ENCODE peak calls at places on chromosome 16, in six cellular contexts. G, M, P, Z, H and S are unnamed samples.

GRCh38 chr16:21162661-21163151 is 4.2 kb downstream of the LDAF1 start:
- DNase-seq in M (peak; percentile 62), Z (peak; percentile 47), P (peak; percentile 67), H (no peak), G (peak; percentile 75), S (no peak)

GRCh38 chr16:89633064-89633631 is 19.7 kb downstream of the DPEP1 start:
- DNase-seq in P (no peak), Z (peak; percentile 30), M (no peak), G (no peak), H (no peak), S (no peak)

GRCh38 chr16:70749681-70750601 is 51.0 kb downstream of the VAC14 start:
- DNase-seq in G (no peak), P (no peak), M (no peak), H (no peak), Z (no peak), S (no peak)

GRCh38 chr16:53672461-53672860 is 31.2 kb downstream of the RPGRIP1L start:
- DNase-seq in G (no peak), P (no peak), H (no peak), M (no peak), Z (no peak), S (no peak)

GRCh38 chr16:54933281-54934150 is 2.9 kb downstream of the IRX5 start:
- DNase-seq in G (no peak), M (no peak), Z (no peak), H (no peak), P (no peak), S (no peak)

GRCh38 chr16:73711441-73712080 is 585.1 kb upstream of the PSMD7 start:
- DNase-seq in P (no peak), G (no peak), M (no peak), Z (no peak), H (no peak), S (no peak)

GRCh38 chr16:67296422-67296821 is 17.1 kb downstream of the PLEKHG4 start:
- DNase-seq in P (no peak), H (no peak), M (no peak), G (no peak), Z (no peak), S (no peak)

GRCh38 chr16:22751685-22752084 is 62.3 kb upstream of the HS3ST2 start:
- DNase-seq in G (no peak), H (no peak), M (no peak), P (no peak), Z (no peak), S (no peak)

GRCh38 chr16:78461496-78461938 is 362.1 kb downstream of the WWOX start:
- DNase-seq in G (no peak), P (no peak), M (no peak), Z (no peak), H (no peak), S (no peak)

GRCh38 chr16:25298165-25298872 is 40.7 kb upstream of the ZKSCAN2 start:
- DNase-seq in H (no peak), Z (no peak), G (no peak), P (no peak), M (no peak), S (no peak)

GRCh38 chr16:56625140-56625942 is at the start of gene MT1E:
- DNase-seq in Z (peak; percentile 93), M (peak; percentile 88), P (peak; percentile 96), G (peak; percentile 93), H (no peak), S (no peak)

GRCh38 chr16:56628486-56629035 is 3.0 kb downstream of the MT1E start:
- DNase-seq in H (no peak), Z (no peak), M (no peak), P (no peak), G (no peak), S (no peak)

GRCh38 chr16:56625943-56626654 is 518 bp downstream of the MT1E start:
- DNase-seq in M (peak; percentile 71), G (peak; percentile 93), H (no peak), Z (no peak), P (peak; percentile 76), S (peak; percentile 70)

GRCh38 chr16:56629531-56629930 is 2.9 kb upstream of the MT1M start:
- DNase-seq in P (no peak), Z (no peak), G (no peak), H (no peak), M (no peak), S (no peak)

GRCh38 chr16:56626685-56627084 is 1.1 kb downstream of the MT1E start:
- DNase-seq in M (no peak), Z (no peak), P (peak; percentile 54), H (no peak), G (no peak), S (no peak)
- H3K27me3 ChIP-seq in M (no peaks in the 10 kb centered on the region), Z (peaks cover 11% of the 10 kb centered on the region), P (no peaks in the 10 kb centered on the region), H (peaks cover 12% of the 10 kb centered on the region), G (no peaks in the 10 kb centered on the region), S (no peaks in the 10 kb centered on the region)

DNA sequence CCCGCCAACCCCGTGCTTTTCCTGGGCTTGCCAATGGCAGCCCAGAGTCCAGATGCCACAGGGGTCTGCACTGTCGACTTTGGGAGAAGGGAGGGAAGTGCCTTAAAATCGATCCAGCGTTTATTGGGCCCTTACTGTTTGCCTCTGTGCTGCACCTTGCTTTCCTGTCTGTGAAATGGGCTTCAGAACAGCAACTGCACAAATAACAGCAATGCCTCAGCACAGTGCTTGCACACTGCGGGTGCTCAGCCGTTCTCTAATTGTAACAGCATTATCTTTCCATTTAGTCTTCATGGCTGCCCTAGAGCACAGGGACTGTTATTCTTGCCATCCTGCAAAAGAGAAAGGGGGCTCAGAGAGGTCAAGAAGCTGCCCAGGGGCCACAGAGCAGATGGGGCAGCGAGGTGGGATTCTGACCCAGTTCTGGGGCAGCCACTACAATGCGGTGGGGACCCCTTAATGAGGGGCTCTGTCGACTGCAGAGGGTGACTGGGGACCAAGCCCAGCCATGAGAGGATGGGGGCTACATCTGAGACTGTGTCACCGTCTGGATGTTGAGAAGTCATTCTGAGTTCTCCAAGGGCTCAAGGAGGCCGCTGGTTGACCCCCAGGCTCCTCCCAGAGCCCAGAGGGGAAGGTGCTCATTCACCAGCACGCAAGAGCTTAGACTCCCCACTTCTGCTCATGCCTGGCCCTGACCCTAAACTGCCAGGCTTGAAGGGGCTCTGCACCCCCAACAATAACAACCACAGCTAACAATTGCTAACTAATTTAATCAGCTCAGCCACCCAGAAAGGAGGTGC is 9.4 kb upstream of the FOXF1 start:
- DNase-seq in M (no peak), Z (no peak), H (no peak), G (no peak), P (no peak), S (no peak)
- H3K27me3 ChIP-seq in M (peaks cover 100% of the 10 kb centered on the region), Z (peaks cover 100% of the 10 kb centered on the region), H (peaks cover 54% of the 10 kb centered on the region), G (peaks cover 20% of the 10 kb centered on the region), P (no peaks in the 10 kb centered on the region), S (peaks cover 59% of the 10 kb centered on the region)

GRCh38 chr16:85098565-85098964 is 13.7 kb downstream of the CIBAR2 start:
- DNase-seq in M (no peak), Z (no peak), H (no peak), P (no peak), G (no peak), S (no peak)

GRCh38 chr16:85094176-85094805 is 18.0 kb downstream of the CIBAR2 start:
- DNase-seq in M (no peak), Z (no peak), G (no peak), P (no peak), H (no peak), S (no peak)

GRCh38 chr16:85094812-85095211 is 17.5 kb downstream of the CIBAR2 start:
- DNase-seq in H (no peak), P (no peak), G (no peak), Z (no peak), M (no peak), S (no peak)

GRCh38 chr16:85093705-85094104 is 18.6 kb downstream of the CIBAR2 start:
- DNase-seq in P (no peak), M (no peak), Z (no peak), G (no peak), H (no peak), S (no peak)

DNA sequence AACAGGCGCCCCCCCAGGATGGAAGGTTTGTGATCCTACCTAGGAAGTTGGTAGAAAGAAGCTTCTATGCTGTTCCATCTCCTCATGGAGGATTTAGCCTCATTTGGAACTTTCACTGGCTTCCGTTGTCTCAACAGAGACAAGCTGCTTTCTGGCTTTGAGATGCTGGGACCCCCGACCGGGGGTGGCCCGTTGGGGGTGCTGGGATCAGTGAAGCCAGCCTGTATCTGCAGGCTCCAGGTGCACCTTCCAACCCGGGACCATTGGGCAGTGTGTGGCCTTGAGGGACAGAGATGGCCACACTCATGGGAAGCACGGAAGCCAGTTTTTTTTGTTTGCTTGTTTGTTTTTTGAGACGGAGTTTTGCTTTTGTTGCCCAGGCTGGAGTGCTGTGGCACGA is 15.4 kb downstream of the CIBAR2 start:
- DNase-seq in P (no peak), M (no peak), H (no peak), G (no peak), Z (no peak), S (no peak)
- H3K27me3 ChIP-seq in P (no peaks in the 10 kb centered on the region), M (peaks cover 58% of the 10 kb centered on the region), H (no peaks in the 10 kb centered on the region), G (no peaks in the 10 kb centered on the region), Z (peaks cover 24% of the 10 kb centered on the region), S (no peaks in the 10 kb centered on the region)

DNA sequence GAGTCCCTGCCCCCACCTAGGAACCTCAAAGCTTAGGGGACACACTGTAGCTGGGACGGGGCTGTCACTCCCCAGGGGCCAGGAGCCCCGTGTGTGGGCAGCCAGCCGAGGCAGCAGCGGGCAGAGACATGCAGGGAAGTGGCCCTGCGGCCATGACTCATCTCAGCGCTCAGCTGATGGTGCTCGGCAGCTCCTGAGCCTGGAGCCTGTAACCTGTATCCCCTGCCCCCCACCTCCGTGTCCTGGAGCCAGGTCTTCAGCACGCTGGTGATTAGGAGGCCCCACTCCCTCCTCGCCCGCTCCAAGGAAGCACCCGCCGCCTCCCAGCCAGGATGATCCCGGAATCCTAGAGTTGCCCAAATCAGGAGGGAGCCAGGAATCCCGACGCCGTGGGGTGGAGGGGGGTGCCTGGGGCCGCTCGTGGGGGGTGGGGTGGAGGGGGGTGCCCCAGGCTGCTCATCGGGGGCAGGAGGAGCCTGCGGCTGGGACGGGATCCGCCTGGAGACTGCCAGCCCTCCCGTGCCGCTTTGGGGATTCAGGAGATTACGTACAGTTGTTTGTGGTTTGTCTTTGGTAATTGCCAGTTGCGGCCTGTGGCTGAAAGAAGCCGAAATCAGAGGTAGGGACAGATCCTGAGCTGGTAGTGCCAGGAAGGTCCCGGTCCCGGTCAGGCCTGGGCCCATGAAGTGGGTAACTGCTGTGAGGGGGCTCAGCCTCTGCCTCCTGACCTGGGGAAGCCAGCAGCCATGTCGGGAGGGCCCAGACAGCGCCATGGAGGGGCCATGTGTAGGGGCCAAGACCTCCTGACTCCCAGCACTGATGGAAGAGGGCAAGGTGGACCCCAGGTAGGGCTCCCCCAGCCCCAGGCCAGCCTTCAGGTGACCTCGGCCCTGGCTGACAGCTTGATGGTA is 35.3 kb upstream of the SSTR5 start:
- DNase-seq in M (no peak), H (no peak), P (no peak), Z (no peak), G (no peak), S (no peak)
- H3K27me3 ChIP-seq in M (peaks cover 66% of the 10 kb centered on the region), H (no peaks in the 10 kb centered on the region), P (no peaks in the 10 kb centered on the region), Z (peaks cover 78% of the 10 kb centered on the region), G (no peaks in the 10 kb centered on the region), S (no peaks in the 10 kb centered on the region)